ENCODE peak calls at places on chromosome 10, in nine cellular contexts. Z is T-helper 2 cell; T is GM20000; M is A172; J is KBM-7; B is HT-29; S is neural progenitor cell; I is fibroblast of the aortic adventitia; R is naive thymus-derived CD8-positive, alpha-beta T cell. D is an unnamed sample.

GRCh38 chr10:100779329-100779728 is 33.9 kb downstream of the PAX2 start:
- DNase-seq in I (no peak), M (no peak), R (no peak), T (no peak), Z (no peak), B (no peak), S (no peak), J (no peak), D (no peak)

GRCh38 chr10:61987951-61988379 is 86.5 kb downstream of the ARID5B start:
- DNase-seq in M (no peak), R (no peak), J (peak; percentile 10), Z (no peak), S (no peak), B (no peak), T (peak; percentile 67), I (peak; percentile 48), D (no peak)

GRCh38 chr10:29412452-29413004 is 123.7 kb downstream of the LYZL1 start:
- DNase-seq in S (no peak), Z (no peak), M (no peak), J (no peak), I (peak; percentile 62), T (peak; percentile 21), B (no peak), R (no peak), D (no peak)

GRCh38 chr10:79319372-79319771 is 27.9 kb upstream of the PPIF start:
- DNase-seq in Z (no peak), R (no peak), I (no peak), S (no peak), T (no peak), B (no peak), M (no peak), J (no peak), D (no peak)

GRCh38 chr10:96767611-96768010 is 47.3 kb upstream of the PIK3AP1 start:
- DNase-seq in Z (no peak), M (no peak), S (no peak), J (no peak), R (no peak), T (no peak), B (no peak), I (no peak), D (peak; percentile 25)

GRCh38 chr10:22278441-22278782 is 37.8 kb upstream of the COMMD3 start:
- DNase-seq in Z (no peak), R (no peak), I (no peak), M (no peak), J (no peak), B (peak; percentile 13), S (no peak), T (no peak), D (peak; percentile 76)

GRCh38 chr10:75612904-75613684 is 181.7 kb downstream of the LRMDA start:
- DNase-seq in M (no peak), R (no peak), B (no peak), S (no peak), Z (no peak), I (peak; percentile 98), T (no peak), J (peak; percentile 91), D (no peak)

GRCh38 chr10:86401588-86402282 is 35.1 kb upstream of the GRID1 start:
- DNase-seq in T (no peak), Z (no peak), I (peak; percentile 15), B (peak; percentile 42), R (peak; percentile 21), J (no peak), M (no peak), S (peak; percentile 38), D (peak; percentile 62)

GRCh38 chr10:62851449-62851848 is 35.3 kb upstream of the EGR2 start:
- DNase-seq in Z (no peak), B (peak; percentile 45), I (peak; percentile 17), R (no peak), J (peak; percentile 54), M (no peak), T (no peak), S (peak; percentile 46), D (peak; percentile 58)

GRCh38 chr10:16732376-16732775 is 84.8 kb downstream of the RSU1 start:
- DNase-seq in I (no peak), M (no peak), J (no peak), B (no peak), Z (no peak), T (no peak), R (no peak), S (no peak), D (peak; percentile 40)

GRCh38 chr10:43204943-43205671 is 61.8 kb downstream of the RASGEF1A start:
- DNase-seq in J (peak; percentile 69), Z (peak; percentile 11), T (peak; percentile 85), B (peak; percentile 60), R (peak; percentile 36), S (peak; percentile 81), I (peak; percentile 42), M (peak; percentile 51), D (peak; percentile 84)

GRCh38 chr10:29860159-29860558 is 199.2 kb downstream of the JCAD start:
- DNase-seq in T (no peak), Z (no peak), R (no peak), I (no peak), M (peak; percentile 86), J (peak; percentile 49), S (no peak), B (no peak), D (no peak)

GRCh38 chr10:79069325-79070090 is 742 bp downstream of the ZMIZ1 start:
- DNase-seq in R (peak; percentile 33), Z (no peak), M (no peak), T (peak; percentile 83), B (peak; percentile 29), J (no peak), I (peak; percentile 44), S (peak; percentile 70), D (peak; percentile 69)

GRCh38 chr10:3339121-3339520 is 166.5 kb upstream of the PITRM1 start:
- DNase-seq in R (no peak), Z (no peak), J (no peak), S (no peak), I (no peak), B (no peak), T (no peak), M (no peak), D (no peak)

GRCh38 chr10:49744091-49744685 is 17.9 kb downstream of the OGDHL start:
- DNase-seq in R (no peak), I (no peak), M (no peak), S (no peak), J (no peak), B (no peak), Z (no peak), T (no peak), D (no peak)

GRCh38 chr10:51145388-51145787 is 71.1 kb downstream of the PRKG1 start:
- DNase-seq in B (no peak), S (no peak), R (no peak), J (no peak), M (no peak), I (no peak), T (no peak), Z (no peak), D (no peak)

GRCh38 chr10:119502214-119502613 is 40.3 kb downstream of the RGS10 start:
- DNase-seq in S (no peak), R (peak; percentile 83), T (peak; percentile 53), I (no peak), J (no peak), B (no peak), Z (no peak), M (no peak), D (no peak)

D was measured in DMS53.